ENCODE peak calls at places on chromosome 12, in four cellular contexts. One of them, this sample, is unnamed.

GRCh38 chr12:51822956-51823355 is 25.6 kb downstream of the FIGNL2 start:
- DNase-seq in adipocyte: no peak
- DNase-seq in hepatocyte: no peak
- DNase-seq in mucosa of gallbladder: no peak
- DNase-seq in this sample: no peak

GRCh38 chr12:95074766-95075165 is 1.3 kb upstream of the NR2C1 start:
- DNase-seq in adipocyte: no peak
- DNase-seq in mucosa of gallbladder: no peak
- DNase-seq in hepatocyte: no peak
- DNase-seq in this sample: no peak

GRCh38 chr12:124703852-124704251 is 136.4 kb upstream of the NCOR2 start:
- DNase-seq in mucosa of gallbladder: no peak
- DNase-seq in hepatocyte: no peak
- DNase-seq in adipocyte: peak; percentile 43
- DNase-seq in this sample: no peak

GRCh38 chr12:48285751-48286650 is 64.7 kb downstream of the ZNF641 start:
- DNase-seq in hepatocyte: no peak
- DNase-seq in adipocyte: no peak
- DNase-seq in mucosa of gallbladder: no peak
- DNase-seq in this sample: no peak

GRCh38 chr12:101923049-101923718 is 45.8 kb downstream of the DRAM1 start:
- DNase-seq in hepatocyte: no peak
- DNase-seq in adipocyte: no peak
- DNase-seq in mucosa of gallbladder: no peak
- DNase-seq in this sample: no peak

GRCh38 chr12:101877816-101878811 is 734 bp downstream of the DRAM1 start:
- DNase-seq in adipocyte: peak; percentile 66
- DNase-seq in mucosa of gallbladder: no peak
- DNase-seq in hepatocyte: peak; percentile 35
- DNase-seq in this sample: no peak

GRCh38 chr12:26817183-26817591 is 15.8 kb downstream of the ITPR2 start:
- DNase-seq in hepatocyte: no peak
- DNase-seq in mucosa of gallbladder: no peak
- DNase-seq in adipocyte: no peak
- DNase-seq in this sample: no peak

GRCh38 chr12:84056-84455 is 17.5 kb downstream of the IQSEC3 start:
- DNase-seq in mucosa of gallbladder: no peak
- DNase-seq in adipocyte: no peak
- DNase-seq in hepatocyte: no peak
- DNase-seq in this sample: no peak

GRCh38 chr12:122076743-122077495 is 1.6 kb upstream of the MLXIP start:
- DNase-seq in mucosa of gallbladder: no peak
- DNase-seq in adipocyte: no peak
- DNase-seq in hepatocyte: no peak
- DNase-seq in this sample: no peak

GRCh38 chr12:57250956-57251355 is at the start of gene STAC3:
- DNase-seq in hepatocyte: no peak
- DNase-seq in adipocyte: no peak
- DNase-seq in mucosa of gallbladder: no peak
- DNase-seq in this sample: no peak

GRCh38 chr12:92123780-92124707 is 21.6 kb downstream of the BTG1 start:
- DNase-seq in hepatocyte: no peak
- DNase-seq in mucosa of gallbladder: no peak
- DNase-seq in adipocyte: no peak
- DNase-seq in this sample: no peak

GRCh38 chr12:5479761-5480160 is 47.9 kb downstream of the NTF3 start:
- DNase-seq in adipocyte: no peak
- DNase-seq in hepatocyte: no peak
- DNase-seq in mucosa of gallbladder: no peak
- DNase-seq in this sample: no peak

GRCh38 chr12:106733660-106734059 is 40.8 kb upstream of the RIC8B start:
- DNase-seq in adipocyte: no peak
- DNase-seq in mucosa of gallbladder: no peak
- DNase-seq in hepatocyte: no peak
- DNase-seq in this sample: no peak

GRCh38 chr12:85765443-85765842 is 70.8 kb downstream of the RASSF9 start:
- DNase-seq in mucosa of gallbladder: no peak
- DNase-seq in hepatocyte: no peak
- DNase-seq in adipocyte: no peak
- DNase-seq in this sample: no peak

GRCh38 chr12:118350908-118351592 is 21.7 kb downstream of the TAOK3 start:
- DNase-seq in hepatocyte: no peak
- DNase-seq in mucosa of gallbladder: no peak
- DNase-seq in adipocyte: no peak
- DNase-seq in this sample: no peak

GRCh38 chr12:114396869-114397719 is 8.8 kb downstream of the TBX5 start:
- DNase-seq in mucosa of gallbladder: no peak
- DNase-seq in adipocyte: no peak
- DNase-seq in hepatocyte: no peak
- DNase-seq in this sample: no peak

GRCh38 chr12:88665051-88665450 is 84.8 kb upstream of the KITLG start:
- DNase-seq in mucosa of gallbladder: no peak
- DNase-seq in hepatocyte: no peak
- DNase-seq in adipocyte: no peak
- DNase-seq in this sample: no peak

GRCh38 chr12:4579305-4580097 is 17.5 kb downstream of the DYRK4 start:
- DNase-seq in hepatocyte: no peak
- DNase-seq in adipocyte: peak; percentile 44
- DNase-seq in mucosa of gallbladder: peak; percentile 15
- DNase-seq in this sample: no peak

GRCh38 chr12:29149691-29150382 is 759 bp downstream of the FAR2 start:
- DNase-seq in hepatocyte: no peak
- DNase-seq in adipocyte: no peak
- DNase-seq in mucosa of gallbladder: no peak
- DNase-seq in this sample: no peak

GRCh38 chr12:88746386-88746785 is 166.1 kb upstream of the KITLG start:
- DNase-seq in adipocyte: peak; percentile 42
- DNase-seq in mucosa of gallbladder: no peak
- DNase-seq in hepatocyte: no peak
- DNase-seq in this sample: no peak

GRCh38 chr12:90896164-90896563 is 58.8 kb downstream of the CCER1 start:
- DNase-seq in mucosa of gallbladder: no peak
- DNase-seq in hepatocyte: no peak
- DNase-seq in adipocyte: peak; percentile 61
- DNase-seq in this sample: no peak